ENCODE peak calls at places on chromosomes 4 and X, in seven cellular contexts. T is fibroblast of the aortic adventitia, C is AG09319, M is GM10248, U is endothelial cell, Y is ovary, I is activated B cell treated with CpG ODN at 0.5 μM for 24 hours. K is an unnamed sample.

GRCh38 chr4:153138736-153139135 is 65.5 kb upstream of the TRIM2 start:
- DNase-seq in Y (no peak), C (no peak), M (no peak), T (no peak), U (no peak), I (no peak), K (no peak)

GRCh38 chr4:46389301-46389761 is 597 bp downstream of the GABRA2 start:
- DNase-seq in M (no peak), C (no peak), I (no peak), U (no peak), Y (no peak), T (no peak), K (no peak)

GRCh38 chr4:84032372-84032771 is 466.7 kb downstream of the NKX6-1 start:
- DNase-seq in C (no peak), I (no peak), U (no peak), M (no peak), Y (no peak), T (no peak), K (peak; percentile 90)

GRCh38 chr4:89829470-89830138 is 7.4 kb downstream of the SNCA start:
- DNase-seq in C (peak; percentile 18), M (peak; percentile 40), I (no peak), T (no peak), Y (no peak), U (peak; percentile 9), K (peak; percentile 52)

GRCh38 chrX:150051096-150051495 is 112.8 kb upstream of the EOLA2 start:
- DNase-seq in T (no peak), M (no peak), Y (no peak), U (no peak), C (no peak), I (no peak), K (no peak)

GRCh38 chrX:53284684-53285447 is 3.5 kb upstream of the IQSEC2 start:
- DNase-seq in T (peak; percentile 44), M (peak; percentile 73), U (peak; percentile 58), I (peak; percentile 25), C (no peak), Y (peak; percentile 45), K (peak; percentile 39)

GRCh38 chr4:26288308-26288982 is 32.4 kb upstream of the RBPJ start:
- DNase-seq in Y (no peak), I (no peak), M (peak; percentile 50), T (peak; percentile 41), U (no peak), C (no peak), K (peak; percentile 86)

GRCh38 chrX:67544871-67545771 is 1.3 kb downstream of the AR start:
- DNase-seq in U (peak; percentile 31), T (peak; percentile 40), Y (peak; percentile 46), I (no peak), M (peak; percentile 5), C (no peak), K (no peak)

GRCh38 chr4:1478766-1479355 is 72.6 kb upstream of the NKX1-1 start:
- DNase-seq in U (no peak), I (no peak), C (no peak), Y (no peak), T (no peak), M (no peak), K (no peak)

GRCh38 chrX:150899191-150899757 is 806 bp upstream of the CD99L2 start:
- DNase-seq in M (peak; percentile 30), Y (peak; percentile 8), C (no peak), I (peak; percentile 30), T (peak; percentile 11), U (peak; percentile 22), K (peak; percentile 68)

GRCh38 chrX:115378471-115378870 is 89.0 kb downstream of the LUZP4 start:
- DNase-seq in Y (no peak), I (no peak), U (no peak), T (peak; percentile 79), M (no peak), C (no peak), K (no peak)

GRCh38 chrX:51802917-51803688 is 59.9 kb downstream of the GSPT2 start:
- DNase-seq in U (peak; percentile 19), I (peak; percentile 19), M (peak; percentile 31), T (peak; percentile 65), Y (peak; percentile 13), C (peak; percentile 8), K (peak; percentile 87)

GRCh38 chr4:187184513-187184912 is 460.9 kb upstream of the FAT1 start:
- DNase-seq in I (no peak), Y (no peak), T (no peak), U (no peak), C (no peak), M (no peak), K (no peak)

GRCh38 chr4:20432098-20432497 is 180.4 kb downstream of the SLIT2 start:
- DNase-seq in I (no peak), U (no peak), T (peak; percentile 59), M (no peak), Y (no peak), C (no peak), K (no peak)

GRCh38 chrX:7059214-7059838 is 88.2 kb upstream of the STS start:
- DNase-seq in C (no peak), U (no peak), I (no peak), M (peak; percentile 70), T (no peak), Y (no peak), K (peak; percentile 86)

GRCh38 chr4:41541697-41542096 is 3.7 kb downstream of the LIMCH1 start:
- DNase-seq in T (peak; percentile 57), I (no peak), Y (no peak), U (no peak), C (peak; percentile 11), M (no peak), K (no peak)

GRCh38 chrX:139902559-139902958 is 30.3 kb downstream of the ATP11C start:
- DNase-seq in T (no peak), Y (no peak), M (no peak), I (no peak), U (no peak), C (no peak), K (no peak)

GRCh38 chr4:150004481-150004880 is 73.8 kb upstream of the DCLK2 start:
- DNase-seq in U (no peak), T (peak; percentile 72), I (no peak), M (no peak), Y (no peak), C (no peak), K (no peak)

GRCh38 chr4:116015549-116015948 is 902.1 kb upstream of the NDST4 start:
- DNase-seq in T (no peak), Y (no peak), C (no peak), I (no peak), M (no peak), U (no peak), K (no peak)

DNA sequence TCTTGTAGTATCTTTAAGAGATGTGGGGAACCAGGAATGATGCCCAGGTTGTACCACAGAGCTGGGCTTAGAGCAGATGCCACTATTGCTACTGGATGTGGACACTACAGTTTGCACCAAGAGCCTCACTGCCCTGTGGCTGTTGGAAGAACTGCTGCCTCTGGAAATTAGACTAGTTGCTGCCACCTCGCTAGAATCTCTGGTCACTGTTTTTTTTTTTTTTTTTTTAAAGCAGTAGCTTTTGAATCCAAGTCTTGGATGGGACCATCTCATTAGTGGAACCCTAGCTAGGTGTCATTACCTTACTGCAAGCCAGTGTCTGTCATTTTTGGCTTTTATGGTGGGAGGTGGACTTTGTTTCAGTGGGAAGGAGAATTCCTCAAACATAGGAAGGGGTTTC is 105.5 kb downstream of the ARHGAP10 start:
- DNase-seq in Y (no peak), U (no peak), M (no peak), C (no peak), T (no peak), I (no peak), K (peak; percentile 32)
- TF ChIP-seq CTCF in Y (no peak), U (no peak), M (no peak), C (peak; percentile 6), T (peak; percentile 20), I (no peak), K (no peak)

GRCh38 chrX:12770440-12770839 is 20.8 kb upstream of the PRPS2 start:
- DNase-seq in M (peak; percentile 27), I (no peak), Y (no peak), U (no peak), C (no peak), T (peak; percentile 55), K (peak; percentile 24)
- TF ChIP-seq CTCF in M (peak; percentile 44), I (no peak), Y (no peak), U (peak; percentile 66), C (peak; percentile 42), T (peak; percentile 47), K (peak; percentile 17)

GRCh38 chr4:85783900-85784299 is 308.9 kb downstream of the ARHGAP24 start:
- DNase-seq in M (no peak), U (no peak), Y (no peak), T (no peak), C (no peak), I (no peak), K (no peak)

GRCh38 chr4:85784348-85784747 is 309.4 kb downstream of the ARHGAP24 start:
- DNase-seq in Y (no peak), C (no peak), T (no peak), U (no peak), M (no peak), I (no peak), K (no peak)

GRCh38 chr4:85790582-85790981 is 315.6 kb downstream of the ARHGAP24 start:
- DNase-seq in T (peak; percentile 72), Y (no peak), M (no peak), C (no peak), U (no peak), I (no peak), K (no peak)

GRCh38 chr4:85784947-85785346 is 310.0 kb downstream of the ARHGAP24 start:
- DNase-seq in M (no peak), Y (no peak), T (no peak), C (no peak), I (no peak), U (no peak), K (no peak)

GRCh38 chr4:85787133-85787532 is 312.2 kb downstream of the ARHGAP24 start:
- DNase-seq in Y (no peak), U (no peak), T (peak; percentile 85), I (no peak), C (no peak), M (no peak), K (no peak)
- TF ChIP-seq CTCF in Y (no peak), U (no peak), T (no peak), I (no peak), C (no peak), M (no peak), K (no peak)

GRCh38 chr4:38762560-38762959 is 20.2 kb downstream of the TLR10 start:
- DNase-seq in T (no peak), M (peak; percentile 55), I (peak; percentile 29), Y (no peak), C (no peak), U (no peak), K (peak; percentile 89)

GRCh38 chr4:38760915-38761314 is 21.9 kb downstream of the TLR10 start:
- DNase-seq in U (no peak), M (no peak), I (peak; percentile 50), Y (no peak), C (no peak), T (no peak), K (peak; percentile 88)

GRCh38 chr4:38759077-38759789 is 23.6 kb downstream of the TLR10 start:
- DNase-seq in Y (peak; percentile 57), C (no peak), U (peak; percentile 68), T (peak; percentile 79), I (no peak), M (peak; percentile 45), K (peak; percentile 83)

GRCh38 chr4:38759790-38760122 is 23.0 kb downstream of the TLR10 start:
- DNase-seq in Y (no peak), U (no peak), M (no peak), C (no peak), T (no peak), I (no peak), K (no peak)

DNA sequence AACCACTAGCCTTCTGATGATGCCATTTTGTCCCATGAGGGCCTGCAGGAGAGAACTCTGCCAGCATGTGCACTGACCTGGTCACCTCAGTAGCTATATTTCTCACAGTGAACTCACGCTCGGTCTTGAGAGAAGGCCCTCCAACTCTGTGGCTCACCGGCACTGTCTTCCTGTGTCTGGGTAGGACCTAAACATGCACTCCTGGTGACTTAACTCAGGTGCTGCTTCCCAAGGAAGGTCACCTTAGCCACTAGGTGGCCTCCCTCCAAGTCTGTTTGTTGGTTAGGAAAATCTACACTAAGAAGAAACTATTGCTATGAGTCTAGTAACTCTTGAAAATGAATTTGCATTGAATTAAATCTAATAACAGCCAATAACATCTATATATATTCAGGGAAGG is 24.8 kb downstream of the TLR10 start:
- DNase-seq in U (no peak), T (no peak), I (no peak), M (no peak), C (no peak), Y (no peak), K (peak; percentile 67)
- TF ChIP-seq CTCF in U (no peak), T (peak; percentile 6), I (no peak), M (peak; percentile 43), C (no peak), Y (no peak), K (peak; percentile 43)